ENCODE peak calls at places on chromosomes 16 and 17, in ten cellular contexts. B is fibroblast of lung, G is lung, L is HFFc6, T is HTR-8/SVneo, V is amygdala, A is A549, S is HuH-7, H is HT1080, E is T follicular helper cell. F is an unnamed sample.

GRCh38 chr17:35341465-35341992 is 31.9 kb downstream of the SLFN11 start:
- DNase-seq in B (no peak), G (no peak), L (no peak), T (no peak), V (no peak), A (no peak), S (no peak), H (no peak), E (no peak), F (no peak)

GRCh38 chr17:16419074-16419928 is 3.9 kb downstream of the TRPV2 start:
- DNase-seq in B (peak), G (no peak), L (peak), T (peak), V (no peak), A (peak), S (no peak), H (peak), E (no peak), F (no peak)

GRCh38 chr17:9767432-9767991 is 23.9 kb downstream of the DHRS7C start:
- DNase-seq in B (no peak), G (no peak), L (no peak), T (no peak), V (no peak), A (no peak), S (no peak), H (no peak), E (no peak), F (no peak)

GRCh38 chr16:50193594-50193993 is 40.5 kb downstream of the TENT4B start:
- DNase-seq in B (peak), G (no peak), L (no peak), T (no peak), V (no peak), A (no peak), S (no peak), H (peak), E (no peak), F (no peak)

GRCh38 chr17:80727409-80727755 is 182.7 kb downstream of the RPTOR start:
- DNase-seq in B (no peak), G (no peak), L (no peak), T (no peak), V (no peak), A (no peak), S (no peak), H (no peak), E (no peak), F (no peak)

GRCh38 chr17:44905006-44906000 is 6.1 kb upstream of the EFTUD2 start:
- DNase-seq in B (no peak), G (no peak), L (no peak), T (no peak), V (no peak), A (no peak), S (no peak), H (no peak), E (no peak), F (no peak)

GRCh38 chr17:59650642-59651041 is 30.9 kb downstream of the CLTC start:
- DNase-seq in B (no peak), G (no peak), L (no peak), T (no peak), V (no peak), A (no peak), S (no peak), H (no peak), E (no peak), F (no peak)

GRCh38 chr17:10278218-10278617 is 79.8 kb upstream of the GAS7 start:
- DNase-seq in B (no peak), G (no peak), L (no peak), T (no peak), V (no peak), A (no peak), S (no peak), H (no peak), E (no peak), F (no peak)

GRCh38 chr17:45427181-45427835 is 5.4 kb downstream of the ARHGAP27 start:
- DNase-seq in B (no peak), G (no peak), L (no peak), T (no peak), V (no peak), A (no peak), S (no peak), H (no peak), E (no peak), F (no peak)

GRCh38 chr17:35082073-35082657 is 18.7 kb upstream of the RFFL start:
- DNase-seq in B (peak), G (no peak), L (peak), T (peak), V (peak), A (no peak), S (no peak), H (peak), E (no peak), F (no peak)

GRCh38 chr16:70611224-70611598 is 35.1 kb upstream of the IL34 start:
- DNase-seq in B (no peak), G (no peak), L (no peak), T (no peak), V (no peak), A (no peak), S (no peak), H (no peak), E (no peak), F (no peak)